ENCODE peak calls at places on chromosome 7, in four cellular contexts. K, Z, I and X are unnamed samples.

GRCh38 chr7:111855161-111855841 is 293.0 kb upstream of the IMMP2L start:
- DNase-seq in I (peak; percentile 21), K (peak; percentile 38), Z (peak; percentile 40), X (peak; percentile 25)

GRCh38 chr7:43152696-43153095 is 40.2 kb downstream of the HECW1 start:
- DNase-seq in K (no peak), I (no peak), Z (no peak), X (no peak)

GRCh38 chr7:38222481-38223096 is 44.5 kb downstream of the STARD3NL start:
- DNase-seq in Z (peak; percentile 73), K (peak; percentile 34), I (peak; percentile 51), X (peak; percentile 54)

GRCh38 chr7:94452257-94452656 is 57.4 kb upstream of the CASD1 start:
- DNase-seq in Z (no peak), K (no peak), I (no peak), X (no peak)

GRCh38 chr7:100211342-100211780 is 8.4 kb upstream of the PVRIG start:
- DNase-seq in Z (no peak), K (no peak), I (no peak), X (no peak)

GRCh38 chr7:27188666-27189559 is 3.9 kb upstream of the HOXA11 start:
- DNase-seq in K (no peak), Z (no peak), I (no peak), X (no peak)

GRCh38 chr7:145497911-145498525 is 618.6 kb upstream of the CNTNAP2 start:
- DNase-seq in I (no peak), K (no peak), Z (no peak), X (no peak)

GRCh38 chr7:49187543-49188268 is 263.4 kb downstream of the CDC14C start:
- DNase-seq in I (no peak), K (no peak), Z (no peak), X (no peak)

GRCh38 chr7:70477051-70478010 is 654.6 kb upstream of the GALNT17 start:
- DNase-seq in I (no peak), K (no peak), Z (no peak), X (no peak)

GRCh38 chr7:48384180-48384752 is 213.0 kb downstream of the ABCA13 start:
- DNase-seq in K (no peak), Z (no peak), I (no peak), X (no peak)

GRCh38 chr7:27364344-27364758 is 121.7 kb downstream of the EVX1 start:
- DNase-seq in K (no peak), Z (no peak), I (no peak), X (no peak)

GRCh38 chr7:156829669-156830336 is 63.2 kb downstream of the LMBR1 start:
- DNase-seq in Z (no peak), I (no peak), K (no peak), X (no peak)

GRCh38 chr7:41928781-41929180 is 225.9 kb upstream of the INHBA start:
- DNase-seq in K (no peak), I (no peak), Z (no peak), X (no peak)

GRCh38 chr7:1678070-1678543 is 8.0 kb downstream of the ELFN1 start:
- DNase-seq in K (no peak), Z (no peak), I (no peak), X (no peak)

GRCh38 chr7:70749831-70750230 is 382.1 kb upstream of the GALNT17 start:
- DNase-seq in Z (no peak), K (no peak), I (no peak), X (no peak)

GRCh38 chr7:70040971-70041766 is 442.9 kb downstream of the AUTS2 start:
- DNase-seq in Z (peak; percentile 12), I (no peak), K (no peak), X (no peak)

GRCh38 chr7:155680864-155681263 is 36.4 kb downstream of the RBM33 start:
- DNase-seq in I (no peak), K (no peak), Z (peak; percentile 59), X (no peak)

GRCh38 chr7:76151932-76152331 is 49.8 kb upstream of the SRRM3 start:
- DNase-seq in I (no peak), K (no peak), Z (no peak), X (no peak)

GRCh38 chr7:69633122-69633892 is 35.0 kb downstream of the AUTS2 start:
- DNase-seq in I (no peak), K (no peak), Z (no peak), X (no peak)

GRCh38 chr7:39554583-39555140 is 11.5 kb upstream of the YAE1 start:
- DNase-seq in I (no peak), K (no peak), Z (no peak), X (no peak)

GRCh38 chr7:19958309-19958896 is 185.0 kb upstream of the TMEM196 start:
- DNase-seq in Z (no peak), I (peak; percentile 1), K (peak; percentile 95), X (peak; percentile 59)

GRCh38 chr7:123876557-123877256 is 31.7 kb downstream of the HYAL4 start:
- DNase-seq in I (no peak), Z (no peak), K (no peak), X (no peak)

GRCh38 chr7:12757443-12757842 is 70.0 kb downstream of the ARL4A start:
- DNase-seq in I (no peak), Z (no peak), K (no peak), X (no peak)

GRCh38 chr7:67380326-67380725 is 383.7 kb downstream of the TYW1 start:
- DNase-seq in I (no peak), Z (no peak), K (no peak), X (no peak)

GRCh38 chr7:40200791-40201190 is 66.0 kb downstream of the SUGCT start:
- DNase-seq in Z (no peak), K (no peak), I (no peak), X (no peak)

GRCh38 chr7:936131-937054 is 18.1 kb downstream of the ADAP1 start:
- DNase-seq in I (no peak), K (peak; percentile 71), Z (no peak), X (no peak)

GRCh38 chr7:44201813-44202212 is 1.0 kb downstream of the YKT6 start:
- DNase-seq in I (no peak), Z (peak; percentile 28), K (no peak), X (no peak)

GRCh38 chr7:16619979-16620408 is 25.6 kb downstream of the ANKMY2 start:
- DNase-seq in I (no peak), Z (no peak), K (no peak), X (no peak)

GRCh38 chr7:22256702-22257101 is 100.3 kb downstream of the RAPGEF5 start:
- DNase-seq in I (no peak), Z (no peak), K (no peak), X (no peak)

GRCh38 chr7:5665106-5666025 is 116.1 kb downstream of the RNF216 start:
- DNase-seq in K (peak; percentile 62), I (peak; percentile 76), Z (peak; percentile 88), X (peak; percentile 61)

GRCh38 chr7:85125679-85126078 is 61.2 kb downstream of the SEMA3D start:
- DNase-seq in I (no peak), K (no peak), Z (no peak), X (no peak)

GRCh38 chr7:139618482-139619366 is 95.2 kb downstream of the CLEC2L start:
- DNase-seq in K (peak; percentile 19), I (peak; percentile 35), Z (peak; percentile 66), X (no peak)

GRCh38 chr7:137992738-137993394 is 9.0 kb downstream of the CREB3L2 start:
- DNase-seq in K (no peak), Z (peak; percentile 60), I (peak; percentile 78), X (no peak)

GRCh38 chr7:81150951-81151361 is 232.1 kb upstream of the SEMA3C start:
- DNase-seq in Z (no peak), I (peak; percentile 25), K (no peak), X (no peak)

GRCh38 chr7:34331102-34331501 is 326.9 kb upstream of the NPSR1 start:
- DNase-seq in K (no peak), Z (no peak), I (no peak), X (no peak)

GRCh38 chr7:99562832-99563231 is 4.4 kb downstream of the ZNF655 start:
- DNase-seq in Z (peak; percentile 87), I (peak; percentile 67), K (peak; percentile 96), X (peak; percentile 99)

DNA sequence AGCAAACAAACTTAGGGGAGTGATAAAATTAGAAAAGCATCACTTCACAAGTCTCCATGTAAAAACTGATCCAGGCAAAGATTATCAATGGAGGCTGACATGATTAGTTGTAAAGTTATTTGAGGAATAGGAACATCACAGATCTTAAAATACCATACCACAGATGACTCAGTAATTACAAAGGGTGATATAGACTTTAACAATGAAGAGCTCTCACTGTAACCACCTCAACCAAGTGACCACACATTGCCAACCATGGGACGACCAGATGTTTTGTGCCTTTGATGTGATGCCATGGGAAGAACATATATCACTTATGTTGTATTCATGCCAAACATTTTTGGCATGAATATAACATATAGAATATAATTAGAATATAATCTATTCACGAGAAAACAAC is 11.7 kb downstream of the AASS start:
- DNase-seq in Z (no peak), I (no peak), K (no peak), X (no peak)
- TF ChIP-seq TCF7L2 in Z (no peak), I (no peak), K (no peak), X (no peak)

GRCh38 chr7:140674899-140675701 is 2.4 kb downstream of the ADCK2 start:
- DNase-seq in K (peak; percentile 27), Z (peak; percentile 80), I (peak; percentile 34), X (no peak)
- TF ChIP-seq SIN3A in K (no peak), Z (no peak), I (no peak), X (no peak)

GRCh38 chr7:151518105-151518780 is 1.5 kb downstream of the RHEB start:
- DNase-seq in I (peak; percentile 44), Z (peak; percentile 69), K (no peak), X (no peak)
- TF ChIP-seq REST in I (no peak), Z (no peak), K (no peak), X (no peak)

GRCh38 chr7:118324790-118325449 is 100.4 kb downstream of the ANKRD7 start:
- DNase-seq in Z (no peak), K (no peak), I (no peak), X (no peak)

GRCh38 chr7:118327179-118327578 is 102.7 kb downstream of the ANKRD7 start:
- DNase-seq in K (no peak), I (no peak), Z (no peak), X (no peak)

GRCh38 chr7:118328505-118329211 is 104.2 kb downstream of the ANKRD7 start:
- DNase-seq in K (no peak), Z (no peak), I (no peak), X (no peak)

GRCh38 chr7:118325450-118325808 is 100.9 kb downstream of the ANKRD7 start:
- DNase-seq in I (no peak), Z (no peak), K (no peak), X (no peak)

GRCh38 chr7:118330373-118330772 is 105.9 kb downstream of the ANKRD7 start:
- DNase-seq in K (no peak), Z (no peak), I (no peak), X (no peak)
- TF ChIP-seq TCF7L2 in K (no peak), Z (no peak), I (no peak), X (no peak)

GRCh38 chr7:54394877-54395276 is 147.3 kb upstream of the VSTM2A start:
- DNase-seq in I (no peak), K (no peak), Z (no peak), X (no peak)
- TF ChIP-seq SIN3A in I (no peak), K (no peak), Z (no peak), X (no peak)

GRCh38 chr7:142420554-142421362 is 162.9 kb upstream of the PRSS58 start:
- DNase-seq in I (peak; percentile 3), Z (peak; percentile 20), K (peak; percentile 8), X (no peak)
- TF ChIP-seq REST in I (no peak), Z (no peak), K (peak; percentile 20), X (no peak)

GRCh38 chr7:130887182-130888016 is 153.4 kb upstream of the KLF14 start:
- DNase-seq in K (peak; percentile 80), Z (no peak), I (peak; percentile 56), X (peak; percentile 96)
- TF ChIP-seq TCF7L2 in K (peak; percentile 96), Z (no peak), I (no peak), X (peak; percentile 4)

GRCh38 chr7:28793383-28793782 is 164.7 kb downstream of the TRIL start:
- DNase-seq in K (no peak), Z (no peak), I (no peak), X (no peak)
- TF ChIP-seq SIN3A in K (no peak), Z (no peak), I (no peak), X (no peak)